ENCODE peak calls at places on chromosomes 12 and 14, in four cellular contexts. D is right lobe of liver, O is lower lobe of right lung, M is body of pancreas. H is an unnamed sample.

GRCh38 chr14:101360045-101360931 is 201.0 kb upstream of the DIO3 start:
- DNase-seq in D (no peak), M (peak), O (no peak), H (peak)

GRCh38 chr12:52023182-52023975 is 16.6 kb downstream of the TAMALIN start:
- DNase-seq in M (peak), D (peak), O (peak), H (peak)

GRCh38 chr14:53767566-53767965 is 189.1 kb downstream of the BMP4 start:
- DNase-seq in M (no peak), D (no peak), O (no peak), H (no peak)

GRCh38 chr12:107236824-107237467 is 143.6 kb upstream of the CRY1 start:
- DNase-seq in D (no peak), M (no peak), O (no peak), H (no peak)

GRCh38 chr12:99977550-99977949 is 7.2 kb downstream of the ANKS1B start:
- DNase-seq in O (no peak), M (no peak), D (no peak), H (no peak)

GRCh38 chr12:50222275-50222783 is 55.2 kb upstream of the CERS5 start:
- DNase-seq in O (no peak), D (no peak), M (peak), H (no peak)

GRCh38 chr12:53971686-53972085 is 1.2 kb upstream of the HOXC11 start:
- DNase-seq in O (no peak), M (no peak), D (no peak), H (no peak)

GRCh38 chr14:24801024-24801423 is 167.0 kb upstream of the GZMB start:
- DNase-seq in O (no peak), D (no peak), M (no peak), H (no peak)

GRCh38 chr12:115261691-115262398 is 577.9 kb upstream of the TBX3 start:
- DNase-seq in D (peak), M (no peak), O (no peak), H (peak)

GRCh38 chr12:65876898-65877721 is 52.8 kb downstream of the HMGA2 start:
- DNase-seq in M (peak), D (no peak), O (no peak), H (no peak)

GRCh38 chr12:97323154-97323553 is 139.4 kb upstream of the RMST start:
- DNase-seq in D (no peak), O (no peak), M (no peak), H (no peak)

GRCh38 chr14:62604524-62604923 is 440.7 kb downstream of the KCNH5 start:
- DNase-seq in D (no peak), M (no peak), O (no peak), H (no peak)

GRCh38 chr12:19191563-19191962 is 62.0 kb downstream of the PLEKHA5 start:
- DNase-seq in M (no peak), D (no peak), O (no peak), H (no peak)

GRCh38 chr14:66530526-66530925 is 22.6 kb downstream of the GPHN start:
- DNase-seq in O (no peak), D (no peak), M (no peak), H (peak)

GRCh38 chr12:130872179-130873096 is 572 bp downstream of the RAN start:
- DNase-seq in M (peak), D (peak), O (peak), H (no peak)

GRCh38 chr14:100308112-100308792 is 2.0 kb upstream of the SLC25A29 start:
- DNase-seq in D (no peak), M (no peak), O (no peak), H (no peak)

GRCh38 chr12:27970981-27971489 is 1.5 kb downstream of the PTHLH start:
- DNase-seq in O (no peak), D (no peak), M (peak), H (no peak)

GRCh38 chr12:15193927-15194326 is 27.3 kb downstream of the RERG start:
- DNase-seq in D (no peak), O (no peak), M (no peak), H (no peak)

GRCh38 chr12:48814313-48815280 is 3.7 kb upstream of the CACNB3 start:
- DNase-seq in O (peak), M (peak), D (peak), H (peak)

GRCh38 chr12:4962539-4963486 is 53.1 kb downstream of the KCNA1 start:
- DNase-seq in D (no peak), M (no peak), O (no peak), H (no peak)

GRCh38 chr12:18747960-18748359 is 10.0 kb downstream of the CAPZA3 start:
- DNase-seq in D (no peak), O (no peak), M (no peak), H (no peak)

GRCh38 chr12:96196781-96197180 is 2.6 kb downstream of the ELK3 start:
- DNase-seq in D (no peak), M (no peak), O (no peak), H (no peak)

GRCh38 chr12:15584366-15585041 is 204.7 kb downstream of the EPS8 start:
- DNase-seq in O (no peak), M (peak), D (no peak), H (no peak)

GRCh38 chr14:69055973-69056372 is 76.9 kb upstream of the ACTN1 start:
- DNase-seq in D (no peak), O (no peak), M (no peak), H (no peak)

GRCh38 chr14:28954025-28954424 is 187.4 kb downstream of the FOXG1 start:
- DNase-seq in D (no peak), O (no peak), M (no peak), H (no peak)

GRCh38 chr12:63294327-63294632 is 143.3 kb upstream of the AVPR1A start:
- DNase-seq in D (peak), M (peak), O (no peak), H (no peak)

GRCh38 chr12:2154050-2154449 is 101.3 kb downstream of the CACNA1C start:
- DNase-seq in M (no peak), O (no peak), D (no peak), H (no peak)

GRCh38 chr14:28707814-28708213 is 58.8 kb upstream of the FOXG1 start:
- DNase-seq in O (no peak), M (no peak), D (no peak), H (no peak)

GRCh38 chr14:75521415-75522199 is 662 bp upstream of the BATF start:
- DNase-seq in D (no peak), O (no peak), M (no peak), H (no peak)

GRCh38 chr14:75522224-75522764 is at the start of gene BATF:
- DNase-seq in M (no peak), D (no peak), O (peak), H (peak)

GRCh38 chr14:75525969-75526368 is 3.7 kb downstream of the BATF start:
- DNase-seq in O (no peak), M (no peak), D (no peak), H (no peak)

GRCh38 chr14:75522919-75523318 is 650 bp downstream of the BATF start:
- DNase-seq in O (no peak), M (no peak), D (no peak), H (no peak)

DNA sequence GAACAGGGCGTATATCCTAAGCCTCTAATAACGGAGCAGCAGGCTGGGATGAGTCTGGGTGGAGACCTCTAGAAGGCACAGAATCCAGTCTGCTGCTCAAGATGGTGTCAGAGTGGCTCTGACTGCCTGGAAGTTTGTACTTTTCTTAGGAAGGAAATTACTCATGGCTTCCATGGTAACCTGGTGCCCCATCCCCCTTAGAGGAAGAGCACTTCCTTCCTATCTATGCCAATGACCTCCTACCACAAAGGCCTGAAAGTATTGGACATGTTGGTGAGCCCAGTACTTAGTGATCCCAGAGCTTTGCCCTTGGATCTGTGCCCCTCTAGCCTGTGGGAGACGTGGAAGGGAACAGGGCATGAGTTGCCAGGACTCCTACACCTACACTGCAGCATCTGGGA is 1.5 kb downstream of the BATF start:
- DNase-seq in D (no peak), O (no peak), M (no peak), H (no peak)
- H3K4me3 ChIP-seq in D (no peak), O (peak), M (no peak), H (no peak)

GRCh38 chr12:76080017-76080728 is 4.3 kb downstream of the NAP1L1 start:
- DNase-seq in D (no peak), M (no peak), O (no peak), H (no peak)
- H3K4me3 ChIP-seq in D (no peak), M (no peak), O (no peak), H (no peak)

DNA sequence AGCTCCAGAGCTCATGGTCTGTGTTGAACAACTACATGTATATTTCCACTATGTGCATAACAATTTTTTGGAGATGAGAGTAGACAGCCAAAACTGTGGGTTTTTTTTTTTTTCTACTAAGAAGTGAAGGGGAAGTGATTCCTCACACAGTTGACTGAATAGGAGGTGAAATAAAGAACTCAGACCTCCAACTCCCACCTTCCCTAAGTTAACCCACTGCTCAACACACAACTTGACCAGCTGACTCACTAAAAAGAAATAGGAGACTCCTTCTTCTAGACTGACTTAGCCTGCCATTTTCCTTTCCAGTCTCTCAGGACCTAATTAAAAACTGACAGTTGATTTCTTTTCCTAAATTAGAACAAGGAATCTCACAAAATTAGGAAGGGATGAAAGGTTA is 1.7 kb downstream of the M6PR start:
- DNase-seq in D (no peak), M (no peak), O (no peak), H (no peak)
- H3K4me3 ChIP-seq in D (no peak), M (no peak), O (peak), H (no peak)

DNA sequence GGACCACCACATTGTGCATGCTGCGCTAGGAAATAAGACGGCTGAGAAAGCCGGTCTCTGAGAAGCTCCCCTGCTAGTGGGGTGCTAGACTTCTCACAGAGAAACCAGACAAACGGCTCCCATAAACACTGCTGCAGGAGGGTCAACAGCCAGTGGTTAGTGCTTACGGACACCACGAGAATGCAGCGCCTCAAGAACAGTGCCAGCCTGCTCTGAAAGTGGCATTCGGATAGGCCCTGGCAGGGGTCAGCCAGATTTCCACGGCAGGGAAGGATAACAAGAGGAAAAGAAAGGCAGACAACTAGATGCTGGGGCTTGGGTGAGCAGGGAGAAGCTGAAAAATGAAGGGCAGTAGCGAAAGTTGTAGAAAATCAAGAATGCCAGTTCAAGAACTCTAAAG is 26.4 kb downstream of the PPTC7 start:
- DNase-seq in D (no peak), M (no peak), O (no peak), H (no peak)
- H3K4me3 ChIP-seq in D (no peak), M (no peak), O (no peak), H (no peak)

GRCh38 chr12:120539303-120539702 is 5.1 kb downstream of the RNF10 start:
- DNase-seq in M (peak), O (no peak), D (no peak), H (no peak)
- H3K4me3 ChIP-seq in M (no peak), O (no peak), D (no peak), H (no peak)

DNA sequence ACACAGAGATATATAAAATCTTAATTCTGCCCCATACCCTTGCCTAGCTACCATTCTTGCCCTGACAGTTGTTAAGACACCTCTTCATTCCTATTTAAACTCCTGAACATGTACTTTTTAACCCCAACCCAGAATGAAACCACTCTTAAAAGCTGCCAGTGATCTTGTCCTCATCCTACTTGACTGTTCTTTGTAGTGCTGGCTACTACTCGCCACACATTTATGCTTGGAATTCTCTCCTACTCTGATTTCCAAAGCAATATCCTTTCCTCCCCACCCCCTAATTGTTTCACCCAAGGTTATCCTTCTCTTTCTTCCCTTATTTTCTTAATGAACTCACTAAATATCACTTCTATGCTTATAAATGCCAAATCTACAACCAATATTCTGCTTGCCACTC is 4.1 kb downstream of the NFYB start:
- DNase-seq in D (no peak), M (no peak), O (no peak), H (no peak)
- H3K4me3 ChIP-seq in D (no peak), M (no peak), O (no peak), H (no peak)